ENCODE peak calls at places on chromosomes 16 and 17, in four cellular contexts. F is mesendoderm, K is IMR-90, C is H1. O is an unnamed sample.

GRCh38 chr16:66324785-66325184 is 41.7 kb upstream of the CDH5 start:
- DNase-seq in C (peak), F (peak), K (no peak), O (peak)

GRCh38 chr16:49739381-49739780 is 116.5 kb downstream of the ZNF423 start:
- DNase-seq in K (no peak), F (peak), C (peak), O (peak)

GRCh38 chr17:17810374-17811248 is 26.2 kb downstream of the SREBF1 start:
- DNase-seq in K (no peak), F (peak), C (peak), O (peak)

GRCh38 chr17:14464741-14465140 is 163.9 kb downstream of the HS3ST3B1 start:
- DNase-seq in K (peak), C (no peak), F (no peak), O (no peak)

GRCh38 chr16:84726079-84726669 is 26.4 kb downstream of the USP10 start:
- DNase-seq in C (peak), F (peak), K (peak), O (peak)

GRCh38 chr17:58153046-58153445 is 4.9 kb downstream of the OR4D1 start:
- DNase-seq in C (no peak), F (no peak), K (no peak), O (no peak)

GRCh38 chr16:72317378-72317777 is 145.4 kb upstream of the PMFBP1 start:
- DNase-seq in K (peak), C (no peak), F (no peak), O (no peak)

GRCh38 chr17:76973040-76973439 is 104.8 kb downstream of the MGAT5B start:
- DNase-seq in K (no peak), C (no peak), F (no peak), O (no peak)

GRCh38 chr17:6901086-6901485 is 69.6 kb upstream of the TEKT1 start:
- DNase-seq in K (no peak), C (no peak), F (no peak), O (no peak)

GRCh38 chr17:28645576-28645939 is 600 bp upstream of the BLTP2 start:
- DNase-seq in C (no peak), F (no peak), K (no peak), O (no peak)

GRCh38 chr17:47956818-47957590 is 679 bp downstream of the PRR15L start:
- DNase-seq in K (peak), C (no peak), F (no peak), O (no peak)

GRCh38 chr16:551210-551609 is 9.0 kb upstream of the PRR35 start:
- DNase-seq in K (no peak), C (no peak), F (no peak), O (no peak)

GRCh38 chr16:51951668-51952298 is 595.2 kb downstream of the TOX3 start:
- DNase-seq in K (no peak), C (peak), F (peak), O (peak)

GRCh38 chr17:75319818-75320691 is 30.8 kb upstream of the SLC25A19 start:
- DNase-seq in F (no peak), C (no peak), K (peak), O (no peak)

GRCh38 chr17:16377804-16378400 is 3.0 kb upstream of the UBB start:
- DNase-seq in C (no peak), F (no peak), K (peak), O (no peak)

GRCh38 chr16:28133666-28134065 is 70.2 kb upstream of the GSG1L start:
- DNase-seq in F (no peak), K (no peak), C (no peak), O (no peak)

GRCh38 chr17:47305302-47305923 is 18.3 kb upstream of the EFCAB13 start:
- DNase-seq in F (peak), C (no peak), K (peak), O (no peak)

GRCh38 chr17:17859909-17860760 is 23.3 kb upstream of the SREBF1 start:
- DNase-seq in C (peak), F (peak), K (peak), O (peak)

GRCh38 chr17:3511841-3512511 is 36.2 kb downstream of the ASPA start:
- DNase-seq in K (no peak), F (no peak), C (no peak), O (no peak)

GRCh38 chr16:30473231-30474061 is 904 bp downstream of the ITGAL start:
- DNase-seq in F (no peak), K (no peak), C (no peak), O (no peak)

GRCh38 chr16:30472328-30472942 is at the start of gene ITGAL:
- DNase-seq in C (no peak), F (peak), K (no peak), O (no peak)

GRCh38 chr16:30474684-30475083 is 2.1 kb downstream of the ITGAL start:
- DNase-seq in F (no peak), K (no peak), C (no peak), O (no peak)

GRCh38 chr16:30476991-30477390 is 4.4 kb downstream of the ITGAL start:
- DNase-seq in K (no peak), C (no peak), F (no peak), O (no peak)

GRCh38 chr16:30474062-30474452 is 1.5 kb downstream of the ITGAL start:
- DNase-seq in C (no peak), F (no peak), K (no peak), O (no peak)
- H2BK15ac ChIP-seq in C (no peak), F (no peak), K (no peak), O (no peak)

GRCh38 chr17:72591500-72592241 is 470.9 kb downstream of the SOX9 start:
- DNase-seq in C (peak), K (no peak), F (peak), O (peak)
- H3K23ac ChIP-seq in C (no peak), K (peak), F (no peak), O (no peak)

GRCh38 chr17:42563543-42563942 is 1.6 kb downstream of the COASY start:
- DNase-seq in F (no peak), K (no peak), C (no peak), O (no peak)
- H4K5ac ChIP-seq in F (no peak), K (no peak), C (no peak), O (no peak)

GRCh38 chr16:70744366-70744765 is 56.6 kb downstream of the VAC14 start:
- DNase-seq in K (no peak), C (no peak), F (no peak), O (no peak)
- H2BK15ac ChIP-seq in K (no peak), C (no peak), F (no peak), O (no peak)

GRCh38 chr16:2081685-2082084 is 33.9 kb downstream of the TSC2 start:
- DNase-seq in F (no peak), C (no peak), K (no peak), O (no peak)

GRCh38 chr16:2082171-2082982 is 34.6 kb downstream of the TSC2 start:
- DNase-seq in C (no peak), K (peak), F (no peak), O (no peak)

GRCh38 chr16:2083409-2083808 is 35.6 kb downstream of the TSC2 start:
- DNase-seq in C (no peak), K (no peak), F (no peak), O (no peak)

GRCh38 chr16:2083876-2084687 is 36.3 kb downstream of the TSC2 start:
- DNase-seq in C (no peak), F (no peak), K (no peak), O (no peak)

GRCh38 chr16:2082983-2083364 is 35.2 kb downstream of the TSC2 start:
- DNase-seq in C (no peak), K (no peak), F (no peak), O (no peak)
- H3K23ac ChIP-seq in C (no peak), K (no peak), F (no peak), O (no peak)

GRCh38 chr17:80388175-80388574 is 26.8 kb upstream of the ENDOV start:
- DNase-seq in F (peak), K (no peak), C (no peak), O (no peak)
- H4K5ac ChIP-seq in F (no peak), K (no peak), C (no peak), O (no peak)

DNA sequence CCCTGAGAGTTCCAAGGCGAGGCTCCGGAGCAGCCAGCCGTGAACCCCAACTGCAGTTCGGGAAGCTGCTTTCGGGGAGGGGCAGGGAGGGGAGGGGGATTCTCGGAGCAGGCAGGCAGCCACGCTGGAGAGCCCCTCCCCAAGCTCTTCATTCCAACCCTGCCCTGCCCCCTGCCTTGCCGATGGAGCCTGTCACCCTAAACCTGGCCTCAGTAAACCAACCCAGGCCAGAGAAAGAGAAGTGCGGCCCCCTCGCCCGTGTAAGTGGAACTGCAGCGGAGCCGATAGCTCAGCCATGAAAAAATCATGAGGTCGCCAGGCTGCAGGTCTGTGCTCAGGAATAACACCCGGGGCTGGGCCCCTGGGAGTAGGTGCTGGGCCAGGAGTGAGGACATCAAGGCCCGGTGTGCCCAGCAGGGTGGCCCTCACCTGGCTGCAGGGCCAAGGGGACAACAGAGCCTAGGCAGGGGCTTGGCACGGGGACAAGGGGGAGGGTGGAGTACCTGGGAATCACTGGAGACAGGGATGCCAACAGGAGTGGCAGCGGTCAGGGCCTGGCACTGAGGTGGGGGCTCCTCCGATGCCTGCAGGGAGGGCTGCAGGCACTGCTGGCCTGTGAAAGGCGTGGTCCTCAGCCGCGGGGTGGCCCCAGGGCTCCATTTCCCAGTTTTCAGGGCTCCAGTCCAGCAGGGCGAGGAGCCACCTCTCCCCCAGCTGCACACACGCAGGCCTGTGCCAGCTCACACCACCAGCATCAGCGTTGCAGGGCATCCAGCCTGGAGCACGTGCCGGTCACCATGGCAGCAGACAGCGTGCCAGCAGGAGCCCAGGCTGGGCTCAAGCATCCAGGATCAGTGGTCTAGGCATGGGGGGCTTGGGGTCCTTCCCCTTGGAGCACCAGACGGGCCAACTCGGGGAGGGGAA is 4.8 kb upstream of the FSCN2 start:
- DNase-seq in K (peak), C (peak), F (peak), O (peak)
- H2BK15ac ChIP-seq in K (no peak), C (peak), F (no peak), O (no peak)

O was measured in H9.